ENCODE peak calls at places on chromosomes 16 and 17, in six cellular contexts. J is T-cell; C is activated naive CD4-positive, alpha-beta T cell; I is hepatic stellate cell; G is transverse colon; R is brain microvascular endothelial cell. S is an unnamed sample.

GRCh38 chr17:59330314-59330942 is 1.0 kb upstream of the YPEL2 start:
- DNase-seq in J (no peak), C (no peak), I (no peak), G (peak), R (no peak), S (no peak)

GRCh38 chr16:69654280-69654931 is 72.0 kb downstream of the NQO1 start:
- DNase-seq in J (no peak), C (no peak), I (no peak), G (no peak), R (no peak), S (no peak)

GRCh38 chr17:48427598-48427997 is 2.4 kb downstream of the SKAP1 start:
- DNase-seq in J (peak), C (no peak), I (no peak), G (peak), R (no peak), S (no peak)

GRCh38 chr16:72986011-72986410 is 61.9 kb downstream of the ZFHX3 start:
- DNase-seq in J (no peak), C (no peak), I (no peak), G (no peak), R (peak), S (no peak)

GRCh38 chr17:29677139-29677834 is 54.6 kb upstream of the CORO6 start:
- DNase-seq in J (no peak), C (no peak), I (no peak), G (no peak), R (no peak), S (no peak)

GRCh38 chr16:68417711-68418301 is 30.5 kb downstream of the SMPD3 start:
- DNase-seq in J (peak), C (peak), I (no peak), G (peak), R (no peak), S (no peak)

GRCh38 chr16:89798832-89799370 is 17.5 kb downstream of the FANCA start:
- DNase-seq in J (no peak), C (no peak), I (no peak), G (no peak), R (no peak), S (no peak)

GRCh38 chr16:3182608-3183444 is 5.2 kb upstream of the OR1F1 start:
- DNase-seq in J (no peak), C (no peak), I (peak), G (peak), R (peak), S (no peak)

GRCh38 chr16:4309833-4310266 is 6.0 kb upstream of the GLIS2 start:
- DNase-seq in J (peak), C (no peak), I (peak), G (peak), R (peak), S (peak)